ENCODE peak calls at places on chromosomes 1 and 21, in eight cellular contexts. F is AG10803; H is ascending aorta; B is cardiac muscle cell; I is WERI-Rb-1; N is CD8-positive, alpha-beta T cell; U is AG04449; W is heart left ventricle. O is an unnamed sample.
A peak's percentile ranks its signal among the peaks of the same experiment; 100 is the strongest.

GRCh38 chr1:162036156-162036555 is 12.5 kb upstream of the OLFML2B start:
- DNase-seq in F (peak; percentile 64), H (no peak), B (no peak), I (no peak), N (no peak), U (no peak), W (no peak), O (no peak)

GRCh38 chr21:45413922-45414321 is 9.0 kb downstream of the COL18A1 start:
- DNase-seq in F (no peak), H (no peak), B (no peak), I (no peak), N (no peak), U (no peak), W (no peak), O (peak; percentile 27)

GRCh38 chr1:231844986-231845502 is 218.5 kb downstream of the DISC1 start:
- DNase-seq in F (peak; percentile 26), H (no peak), B (no peak), I (no peak), N (no peak), U (no peak), W (no peak), O (no peak)

GRCh38 chr1:247445775-247446364 is 12.0 kb downstream of the OR2B11 start:
- DNase-seq in F (no peak), H (no peak), B (no peak), I (no peak), N (no peak), U (no peak), W (no peak), O (no peak)

GRCh38 chr1:156435551-156436318 is 64.8 kb downstream of the MEF2D start:
- DNase-seq in F (no peak), H (no peak), B (peak; percentile 25), I (no peak), N (no peak), U (no peak), W (no peak), O (no peak)

GRCh38 chr21:44986471-44987291 is 46.9 kb downstream of the SLX9 start:
- DNase-seq in F (no peak), H (no peak), B (no peak), I (no peak), N (no peak), U (no peak), W (peak; percentile 36), O (peak; percentile 25)

GRCh38 chr1:12063141-12064072 is at the start of gene TNFRSF8:
- DNase-seq in F (no peak), H (no peak), B (peak; percentile 49), I (no peak), N (no peak), U (no peak), W (no peak), O (no peak)

GRCh38 chr1:65429806-65430205 is 9.3 kb downstream of the LEPR start:
- DNase-seq in F (peak; percentile 92), H (no peak), B (peak; percentile 91), I (no peak), N (no peak), U (no peak), W (no peak), O (no peak)

GRCh38 chr1:31227891-31228290 is 11.8 kb downstream of the NKAIN1 start:
- DNase-seq in F (no peak), H (no peak), B (no peak), I (no peak), N (no peak), U (no peak), W (no peak), O (no peak)

GRCh38 chr1:219812491-219813221 is 115.7 kb downstream of the SLC30A10 start:
- DNase-seq in F (peak; percentile 69), H (no peak), B (peak; percentile 83), I (peak; percentile 71), N (no peak), U (peak; percentile 17), W (no peak), O (no peak)

GRCh38 chr1:10339815-10340214 is 59.0 kb upstream of the PGD start:
- DNase-seq in F (peak; percentile 9), H (no peak), B (peak; percentile 88), I (peak; percentile 76), N (no peak), U (no peak), W (peak; percentile 68), O (no peak)

GRCh38 chr1:229888157-229888556 is 178.9 kb upstream of the GALNT2 start:
- DNase-seq in F (no peak), H (no peak), B (no peak), I (no peak), N (no peak), U (no peak), W (no peak), O (no peak)

GRCh38 chr1:6686294-6686693 is 15.3 kb downstream of the DNAJC11 start:
- DNase-seq in F (peak; percentile 15), H (no peak), B (no peak), I (no peak), N (no peak), U (no peak), W (no peak), O (no peak)

GRCh38 chr1:7223334-7224080 is 438.3 kb downstream of the CAMTA1 start:
- DNase-seq in F (peak; percentile 86), H (no peak), B (peak; percentile 3), I (no peak), N (no peak), U (peak; percentile 82), W (no peak), O (no peak)

GRCh38 chr1:26994772-26995625 is 1.5 kb downstream of the TRNP1 start:
- DNase-seq in F (no peak), H (no peak), B (no peak), I (no peak), N (no peak), U (no peak), W (peak; percentile 22), O (no peak)

GRCh38 chr1:99675994-99676393 is 30.1 kb downstream of the PALMD start:
- DNase-seq in F (no peak), H (no peak), B (no peak), I (no peak), N (no peak), U (no peak), W (no peak), O (no peak)

GRCh38 chr1:87197156-87197555 is 131.5 kb upstream of the LMO4 start:
- DNase-seq in F (peak; percentile 72), H (no peak), B (peak; percentile 61), I (no peak), N (no peak), U (no peak), W (no peak), O (no peak)

GRCh38 chr1:227317541-227318002 is 720 bp downstream of the CDC42BPA start:
- DNase-seq in F (peak; percentile 60), H (no peak), B (peak; percentile 76), I (peak; percentile 38), N (no peak), U (no peak), W (no peak), O (peak; percentile 52)

GRCh38 chr1:226064168-226064815 is 1.8 kb downstream of the H3-3A start:
- DNase-seq in F (no peak), H (no peak), B (no peak), I (no peak), N (no peak), U (no peak), W (no peak), O (no peak)

GRCh38 chr1:207854001-207854400 is 56.9 kb downstream of the CD34 start:
- DNase-seq in F (no peak), H (no peak), B (no peak), I (no peak), N (no peak), U (no peak), W (no peak), O (no peak)

GRCh38 chr1:37633950-37634553 is 640 bp downstream of the RSPO1 start:
- DNase-seq in F (no peak), H (no peak), B (no peak), I (no peak), N (no peak), U (no peak), W (peak; percentile 36), O (no peak)

DNA sequence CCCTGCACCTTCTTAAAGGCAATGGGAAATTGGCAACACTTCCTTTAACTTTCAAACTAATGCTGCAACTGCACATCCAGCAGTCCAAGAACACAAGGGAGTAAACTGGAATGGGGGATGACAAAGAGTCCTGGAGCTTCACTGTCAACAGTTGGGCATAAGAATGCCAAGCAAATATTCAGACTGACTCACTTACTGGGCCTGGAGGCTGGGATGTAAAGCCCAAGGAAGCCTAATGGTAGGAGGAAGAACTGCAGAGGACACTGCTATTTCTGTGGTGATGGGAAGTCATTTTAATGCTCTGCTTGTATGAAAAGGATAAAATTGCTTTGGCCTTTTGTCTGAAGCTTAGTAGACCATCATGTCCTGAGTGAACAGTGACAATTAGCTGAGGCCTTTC is 15.7 kb upstream of the DMRTA2 start:
- DNase-seq in F (peak; percentile 20), H (no peak), B (no peak), I (no peak), N (no peak), U (no peak), W (no peak), O (no peak)
- TF ChIP-seq CTCF in F (peak; percentile 7), H (no peak), B (no peak), I (no peak), N (no peak), U (no peak), W (no peak), O (no peak)

GRCh38 chr1:24909388-24909898 is 20.6 kb downstream of the RUNX3 start:
- DNase-seq in F (peak; percentile 49), H (no peak), B (peak; percentile 91), I (peak; percentile 38), N (no peak), U (no peak), W (no peak), O (no peak)
- TF ChIP-seq CTCF in F (peak; percentile 41), H (peak; percentile 38), B (peak; percentile 83), I (peak; percentile 38), N (no peak), U (peak; percentile 40), W (peak; percentile 23), O (no peak)

GRCh38 chr21:40466893-40467483 is 380.0 kb downstream of the DSCAM start:
- DNase-seq in F (peak; percentile 0), H (no peak), B (no peak), I (peak; percentile 14), N (no peak), U (no peak), W (no peak), O (no peak)
- TF ChIP-seq CTCF in F (peak; percentile 35), H (peak; percentile 13), B (no peak), I (no peak), N (no peak), U (peak; percentile 30), W (peak; percentile 51), O (no peak)

DNA sequence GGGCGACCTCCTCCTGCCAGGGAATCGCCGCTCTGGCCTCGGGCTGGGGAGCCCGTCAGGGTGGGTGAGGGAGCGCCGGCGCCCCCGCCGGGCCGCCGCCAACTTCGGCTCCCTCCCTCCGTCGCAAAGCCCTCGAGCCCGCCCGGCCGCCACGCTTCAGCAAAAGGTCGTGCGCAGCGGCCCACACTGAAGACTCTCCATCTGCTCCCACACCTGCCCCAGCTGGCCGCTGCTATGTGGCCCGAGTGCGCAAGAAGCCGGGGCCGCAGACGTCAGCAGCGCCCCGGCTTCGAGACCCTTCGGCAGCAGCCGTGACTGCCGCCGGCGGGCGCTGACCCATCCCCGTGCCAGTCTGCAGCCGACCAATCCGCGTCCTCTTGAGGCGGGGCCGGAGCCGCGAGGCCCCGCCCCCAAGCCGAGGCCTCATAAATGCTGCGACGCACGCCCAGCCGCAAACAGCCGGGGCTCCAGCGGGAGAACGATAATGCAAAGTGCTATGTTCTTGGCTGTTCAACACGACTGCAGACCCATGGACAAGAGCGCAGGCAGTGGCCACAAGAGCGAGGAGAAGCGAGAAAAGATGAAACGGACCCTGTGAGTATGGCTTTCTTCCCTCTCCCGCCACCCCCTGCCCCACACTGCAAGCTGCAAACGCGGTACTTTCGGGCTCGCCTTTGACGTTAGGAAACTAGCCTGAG is at the start of gene RGS2:
- DNase-seq in F (peak; percentile 83), H (peak; percentile 72), B (peak; percentile 97), I (peak; percentile 82), N (peak; percentile 83), U (peak; percentile 49), W (peak; percentile 96), O (peak; percentile 94)
- TF ChIP-seq CTCF in F (no peak), H (peak; percentile 41), B (no peak), I (no peak), N (no peak), U (no peak), W (no peak), O (no peak)

O was measured in ovary.